ENCODE peak calls at places on chromosomes 13 and 19, in five cellular contexts. G is tibial artery; H is hepatic stellate cell; S is CD8-positive, alpha-beta T cell; A is AG20443. Y is an unnamed sample.
A peak's percentile ranks its signal among the peaks of the same experiment; 100 is the strongest.

GRCh38 chr19:383922-384800 is 24.8 kb downstream of the C2CD4C start:
- DNase-seq in G (no peak), S (no peak), A (no peak), H (no peak), Y (no peak)

GRCh38 chr13:20495087-20496023 is 30.3 kb downstream of the CRYL1 start:
- DNase-seq in A (peak; percentile 74), G (no peak), S (peak; percentile 66), H (peak; percentile 67), Y (peak; percentile 38)

GRCh38 chr13:27504126-27504525 is 53.8 kb upstream of the MTIF3 start:
- DNase-seq in S (no peak), A (no peak), H (no peak), G (no peak), Y (no peak)

GRCh38 chr19:46366620-46367277 is 19.9 kb downstream of the PPP5C start:
- DNase-seq in A (no peak), G (no peak), S (no peak), H (no peak), Y (no peak)

GRCh38 chr19:10189631-10190425 is 4.9 kb downstream of the DNMT1 start:
- DNase-seq in H (no peak), G (no peak), A (no peak), S (no peak), Y (no peak)

GRCh38 chr13:70203661-70204229 is 95.5 kb upstream of the KLHL1 start:
- DNase-seq in S (no peak), A (no peak), H (no peak), G (no peak), Y (no peak)

GRCh38 chr19:2315818-2316353 is 7.9 kb upstream of the LINGO3 start:
- DNase-seq in A (peak; percentile 78), G (peak; percentile 77), S (peak; percentile 29), H (peak; percentile 76), Y (no peak)

GRCh38 chr13:79932556-79932955 is 408.4 kb downstream of the SPRY2 start:
- DNase-seq in S (no peak), A (no peak), H (no peak), G (no peak), Y (no peak)

GRCh38 chr19:15194938-15195337 is 5.9 kb downstream of the NOTCH3 start:
- DNase-seq in H (peak; percentile 80), G (peak; percentile 82), S (no peak), A (peak; percentile 77), Y (no peak)

GRCh38 chr19:38632476-38633213 is 13.7 kb downstream of the EIF3K start:
- DNase-seq in A (no peak), S (no peak), G (no peak), H (no peak), Y (no peak)

GRCh38 chr19:10352764-10353671 is 13.6 kb upstream of the ICAM3 start:
- DNase-seq in A (no peak), H (no peak), G (peak; percentile 68), S (no peak), Y (no peak)

GRCh38 chr19:1177322-1178114 is 3.5 kb upstream of the SBNO2 start:
- DNase-seq in S (no peak), G (peak; percentile 86), H (peak; percentile 97), A (peak; percentile 94), Y (no peak)

GRCh38 chr19:2949939-2950285 is 5.1 kb upstream of the ZNF77 start:
- DNase-seq in A (no peak), S (no peak), G (no peak), H (no peak), Y (no peak)

GRCh38 chr13:87889241-87889640 is 218.1 kb downstream of the SLITRK5 start:
- DNase-seq in S (no peak), G (no peak), H (no peak), A (no peak), Y (no peak)

GRCh38 chr19:46776927-46777911 is 11.2 kb downstream of the SLC1A5 start:
- DNase-seq in S (no peak), G (no peak), A (no peak), H (no peak), Y (no peak)

Y was measured in activated gamma-delta T cell treated with anti-CD3 and anti-CD28 coated beads, Interleukin-2, amount 50 U/mL, for 16 hours.